ENCODE peak calls at places on chromosomes 11 and 22, in six cellular contexts. F, H, L, Z, I and N are unnamed samples.

GRCh38 chr11:11976476-11977187 is 31.8 kb downstream of the DKK3 start:
- DNase-seq in F (no peak), H (peak), L (no peak), Z (peak), I (no peak), N (no peak)

GRCh38 chr22:40028098-40028425 is 33.3 kb downstream of the FAM83F start:
- DNase-seq in F (no peak), H (no peak), L (no peak), Z (no peak), I (no peak), N (no peak)

GRCh38 chr11:795638-796564 is 2.2 kb downstream of the SLC25A22 start:
- DNase-seq in F (peak), H (peak), L (no peak), Z (peak), I (no peak), N (peak)

GRCh38 chr11:7251836-7252682 is at the start of gene SYT9:
- DNase-seq in F (peak), H (no peak), L (peak), Z (peak), I (no peak), N (no peak)

GRCh38 chr11:129950319-129951034 is 52.2 kb downstream of the PRDM10 start:
- DNase-seq in F (no peak), H (no peak), L (no peak), Z (peak), I (no peak), N (no peak)

GRCh38 chr22:19629331-19629719 is 85.0 kb upstream of the SEPTIN5 start:
- DNase-seq in F (no peak), H (no peak), L (peak), Z (no peak), I (no peak), N (no peak)

GRCh38 chr11:124612045-124612444 is 817 bp downstream of the PANX3 start:
- DNase-seq in F (peak), H (no peak), L (no peak), Z (no peak), I (no peak), N (peak)

GRCh38 chr22:31106001-31106571 is 1.3 kb downstream of the SELENOM start:
- DNase-seq in F (no peak), H (no peak), L (no peak), Z (no peak), I (no peak), N (no peak)

GRCh38 chr11:31825453-31826391 is 14.6 kb upstream of the PAX6 start:
- DNase-seq in F (no peak), H (no peak), L (no peak), Z (no peak), I (no peak), N (no peak)

GRCh38 chr22:49367016-49367697 is 460.5 kb downstream of the BRD1 start:
- DNase-seq in F (no peak), H (no peak), L (no peak), Z (peak), I (no peak), N (no peak)

GRCh38 chr11:44634401-44635281 is 69.2 kb downstream of the CD82 start:
- DNase-seq in F (no peak), H (peak), L (peak), Z (peak), I (no peak), N (peak)

GRCh38 chr11:9285850-9286587 is 20.9 kb upstream of the DENND5A start:
- DNase-seq in F (no peak), H (no peak), L (no peak), Z (no peak), I (no peak), N (no peak)

GRCh38 chr22:20439928-20440575 is 2.4 kb upstream of the SCARF2 start:
- DNase-seq in F (no peak), H (no peak), L (no peak), Z (no peak), I (no peak), N (no peak)

GRCh38 chr11:64834723-64835615 is 9.5 kb downstream of the CDC42BPG start:
- DNase-seq in F (no peak), H (peak), L (no peak), Z (peak), I (no peak), N (peak)

GRCh38 chr22:22343603-22344276 is 99.2 kb downstream of the VPREB1 start:
- DNase-seq in F (no peak), H (no peak), L (no peak), Z (no peak), I (no peak), N (no peak)

GRCh38 chr11:122305426-122305825 is 189.4 kb upstream of the BLID start:
- DNase-seq in F (no peak), H (no peak), L (no peak), Z (no peak), I (no peak), N (no peak)

GRCh38 chr11:65429069-65429681 is 6.6 kb downstream of the NEAT1 start:
- DNase-seq in F (no peak), H (no peak), L (peak), Z (peak), I (no peak), N (no peak)

GRCh38 chr11:2423157-2424025 is 20.9 kb downstream of the TRPM5 start:
- DNase-seq in F (no peak), H (no peak), L (no peak), Z (no peak), I (no peak), N (no peak)

GRCh38 chr22:27642104-27642800 is 159.3 kb downstream of the MN1 start:
- DNase-seq in F (no peak), H (no peak), L (peak), Z (no peak), I (no peak), N (peak)

GRCh38 chr11:342328-342727 is 21.7 kb upstream of the IFITM3 start:
- DNase-seq in F (no peak), H (no peak), L (no peak), Z (no peak), I (no peak), N (no peak)

GRCh38 chr22:31876156-31877035 is 67.9 kb upstream of the YWHAH start:
- DNase-seq in F (no peak), H (no peak), L (no peak), Z (no peak), I (no peak), N (no peak)

GRCh38 chr22:37462426-37462825 is 23.8 kb downstream of the MFNG start:
- DNase-seq in F (no peak), H (no peak), L (no peak), Z (no peak), I (no peak), N (no peak)

GRCh38 chr11:47961383-47961782 is 19.0 kb upstream of the PTPRJ start:
- DNase-seq in F (no peak), H (no peak), L (no peak), Z (no peak), I (no peak), N (no peak)

GRCh38 chr11:21911046-21911445 is 281.8 kb upstream of the ANO5 start:
- DNase-seq in F (no peak), H (no peak), L (no peak), Z (no peak), I (no peak), N (no peak)